ENCODE peak calls at places on chromosomes 5 and 9, in five cellular contexts. K, U, M, F and I are unnamed samples.

GRCh38 chr9:36258989-36259315 is 704 bp upstream of the GNE start:
- DNase-seq in F (no peak), K (no peak), U (no peak), M (no peak), I (peak; percentile 16)

GRCh38 chr5:2917524-2917923 is 166.0 kb upstream of the IRX2 start:
- DNase-seq in M (no peak), K (peak; percentile 65), U (no peak), F (no peak), I (no peak)

GRCh38 chr5:80242849-80243248 is 13.0 kb downstream of the SERINC5 start:
- DNase-seq in U (no peak), F (no peak), M (no peak), K (no peak), I (no peak)

GRCh38 chr5:23994581-23995370 is 487.4 kb downstream of the PRDM9 start:
- DNase-seq in M (no peak), F (no peak), U (no peak), K (no peak), I (no peak)

GRCh38 chr9:136726631-136727191 is 14.3 kb downstream of the DIPK1B start:
- DNase-seq in U (no peak), F (no peak), M (no peak), K (peak; percentile 65), I (peak; percentile 54)

GRCh38 chr9:115939065-115939765 is 214.4 kb upstream of the PAPPA start:
- DNase-seq in F (no peak), U (no peak), K (no peak), M (no peak), I (no peak)

GRCh38 chr9:127720031-127720864 is 4.4 kb downstream of the TTC16 start:
- DNase-seq in U (no peak), M (no peak), K (no peak), F (no peak), I (no peak)

GRCh38 chr5:55597014-55597981 is 62.5 kb upstream of the PLPP1 start:
- DNase-seq in F (no peak), M (no peak), U (peak; percentile 55), K (no peak), I (no peak)

GRCh38 chr9:84668204-84669007 is 1.1 kb upstream of the NTRK2 start:
- DNase-seq in K (no peak), U (peak; percentile 65), F (peak; percentile 76), M (peak; percentile 76), I (peak; percentile 81)

GRCh38 chr5:150411245-150411979 is 1.3 kb downstream of the CD74 start:
- DNase-seq in U (peak; percentile 53), K (no peak), M (peak; percentile 81), F (no peak), I (no peak)

GRCh38 chr9:107867738-107868137 is 378.2 kb upstream of the KLF4 start:
- DNase-seq in M (no peak), U (no peak), K (no peak), F (no peak), I (no peak)

GRCh38 chr5:20555034-20555433 is 567.0 kb upstream of the CDH18 start:
- DNase-seq in K (no peak), M (no peak), U (no peak), F (no peak), I (no peak)

GRCh38 chr5:172985596-172985995 is 2.0 kb downstream of the ATP6V0E1 start:
- DNase-seq in M (no peak), F (no peak), U (no peak), K (no peak), I (no peak)

GRCh38 chr5:124411089-124411488 is 335.4 kb downstream of the ZNF608 start:
- DNase-seq in U (no peak), K (no peak), M (no peak), F (no peak), I (no peak)
- TF ChIP-seq CTCF in U (no peak), K (no peak), M (no peak), F (no peak), I (peak; percentile 17)

GRCh38 chr9:79512251-79512650 is 59.5 kb upstream of the TLE4 start:
- DNase-seq in F (no peak), M (no peak), K (no peak), U (no peak), I (no peak)
- H3K4me3 ChIP-seq in F (no peak overlapping the region), M (no peak overlapping the region), K (no peak overlapping the region), U (no peak overlapping the region), I (no peak overlapping the region)

DNA sequence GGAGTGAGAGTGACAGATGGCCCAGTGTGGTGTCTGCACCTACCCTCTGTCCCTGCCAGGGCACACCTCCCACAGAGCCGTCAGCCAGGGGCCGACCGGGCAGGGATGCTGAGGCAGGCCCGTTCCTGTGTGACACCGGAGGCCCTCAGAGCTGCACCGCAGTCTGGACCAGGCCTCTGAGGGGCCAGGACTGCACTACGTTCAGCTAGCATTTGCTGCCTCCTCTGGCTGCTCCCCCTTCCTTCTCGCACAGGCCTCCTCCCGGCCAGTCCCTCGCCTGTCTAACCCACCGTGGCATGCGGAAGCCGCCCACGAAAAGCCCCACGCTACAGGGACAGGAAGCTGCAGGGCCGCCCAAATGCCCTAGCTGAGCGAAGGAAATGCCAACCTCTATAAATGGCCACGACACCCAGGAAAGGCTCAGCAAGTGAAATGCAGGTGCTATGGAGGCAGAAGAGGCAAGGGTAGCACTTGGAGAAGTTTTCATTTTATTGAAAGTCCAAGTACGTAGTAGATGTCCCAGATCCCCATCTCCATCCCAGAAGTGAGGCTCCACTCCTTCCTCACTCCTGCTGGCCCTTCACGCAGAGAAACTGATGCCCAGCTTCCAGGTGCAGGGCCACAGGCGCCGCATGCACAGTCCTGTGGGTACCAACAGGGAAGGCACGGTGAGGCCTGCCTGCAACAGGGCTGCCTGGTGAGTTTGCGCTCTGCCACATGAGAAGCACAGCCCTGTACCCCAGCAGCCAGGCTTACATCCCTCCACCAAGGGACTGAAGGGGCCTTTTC is 38.7 kb downstream of the MAPK9 start:
- DNase-seq in U (no peak), M (no peak), K (no peak), F (no peak), I (no peak)
- H3K9me3 ChIP-seq in U (peaks cover 100% of the 10 kb centered on the region), M (peaks cover 73% of the 10 kb centered on the region), K (peaks cover 11% of the 10 kb centered on the region), F (peaks cover 6% of the 10 kb centered on the region), I (peaks cover 14% of the 10 kb centered on the region)

GRCh38 chr9:6354072-6354686 is 26.0 kb downstream of the TPD52L3 start:
- DNase-seq in M (no peak), K (peak; percentile 55), F (peak; percentile 21), U (no peak), I (no peak)
- TF ChIP-seq CTCF in M (peak; percentile 81), K (peak; percentile 52), F (peak; percentile 60), U (peak; percentile 86), I (peak; percentile 84)

DNA sequence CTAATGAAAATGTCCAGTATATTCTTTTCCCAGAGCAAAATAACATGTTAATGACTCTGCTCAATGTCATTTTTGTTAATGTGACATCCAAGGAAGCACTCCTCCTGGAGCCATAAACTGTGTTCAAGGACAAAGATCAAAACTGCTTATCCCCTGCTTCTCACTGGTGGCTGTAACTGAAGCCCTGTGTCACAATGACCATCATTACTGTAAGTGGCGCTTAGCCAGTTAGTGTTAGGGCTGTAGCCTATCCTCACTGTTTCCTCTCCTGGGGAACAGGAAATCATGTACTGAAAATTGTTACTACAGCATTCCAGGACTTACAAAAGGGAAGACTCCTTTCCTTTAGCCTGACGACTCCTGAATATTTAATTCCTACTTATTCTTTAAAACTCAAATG is 71.7 kb upstream of the COX7C start:
- DNase-seq in K (no peak), M (no peak), F (no peak), U (no peak), I (no peak)
- H3K4me3 ChIP-seq in K (no peak overlapping the region), M (no peak overlapping the region), F (no peak overlapping the region), U (no peak overlapping the region), I (no peak overlapping the region)

GRCh38 chr9:10804486-10804885 is 191.7 kb upstream of the PTPRD start:
- DNase-seq in U (no peak), K (no peak), F (no peak), M (no peak), I (no peak)
- H3K9me3 ChIP-seq in U (peaks cover 6% of the 10 kb centered on the region), K (no peaks in the 10 kb centered on the region), F (no peaks in the 10 kb centered on the region), M (no peaks in the 10 kb centered on the region), I (no peaks in the 10 kb centered on the region)

GRCh38 chr9:75438716-75439115 is 350.4 kb downstream of the OSTF1 start:
- DNase-seq in M (no peak), U (no peak), K (no peak), F (no peak), I (no peak)

GRCh38 chr9:75432386-75432785 is 344.1 kb downstream of the OSTF1 start:
- DNase-seq in U (no peak), K (no peak), M (no peak), F (no peak), I (no peak)

GRCh38 chr9:75429531-75430454 is 341.5 kb downstream of the OSTF1 start:
- DNase-seq in F (no peak), K (no peak), M (no peak), U (no peak), I (no peak)

GRCh38 chr9:75431388-75431787 is 343.1 kb downstream of the OSTF1 start:
- DNase-seq in F (no peak), K (no peak), U (no peak), M (no peak), I (no peak)

DNA sequence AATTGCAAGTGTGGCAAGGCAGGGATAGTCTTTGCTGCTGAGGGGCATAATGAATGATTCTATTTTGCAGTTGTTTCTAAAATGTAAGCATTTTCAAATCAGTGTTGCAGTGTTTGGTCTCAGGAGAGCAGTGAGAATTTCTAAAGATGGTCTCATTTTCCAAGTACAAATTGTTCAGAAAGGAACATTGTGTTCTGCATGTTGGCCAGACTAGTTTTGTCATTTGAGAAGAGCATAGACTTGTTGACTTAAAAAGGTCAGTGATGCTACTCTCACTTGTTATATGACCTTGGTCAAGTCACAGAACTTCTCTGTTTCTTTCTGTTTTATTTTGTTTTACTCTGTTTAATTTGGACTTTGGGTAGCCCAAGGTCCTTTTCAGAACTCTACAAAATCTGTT is 344.6 kb downstream of the OSTF1 start:
- DNase-seq in M (no peak), U (no peak), F (no peak), K (no peak), I (no peak)
- TF ChIP-seq CTCF in M (no peak), U (no peak), F (no peak), K (no peak), I (no peak)